ENCODE peak calls at places on chromosome 11, in six cellular contexts. D, B, R, H, W and E are unnamed samples.
A peak's percentile ranks its signal among the peaks of the same experiment; 100 is the strongest.

GRCh38 chr11:35675901-35676610 is 13.5 kb downstream of the TRIM44 start:
- DNase-seq in D (no peak), B (no peak), R (no peak), H (no peak), W (no peak), E (no peak)

GRCh38 chr11:45182902-45183301 is 36.5 kb downstream of the PRDM11 start:
- DNase-seq in D (no peak), B (no peak), R (no peak), H (no peak), W (no peak), E (no peak)

GRCh38 chr11:35200811-35201341 is 61.9 kb downstream of the CD44 start:
- DNase-seq in D (no peak), B (no peak), R (no peak), H (no peak), W (no peak), E (no peak)

GRCh38 chr11:78336877-78337553 is 80.6 kb downstream of the GAB2 start:
- DNase-seq in D (no peak), B (no peak), R (no peak), H (no peak), W (no peak), E (no peak)

GRCh38 chr11:35237345-35237744 is 98.4 kb downstream of the CD44 start:
- DNase-seq in D (no peak), B (no peak), R (no peak), H (no peak), W (no peak), E (no peak)

GRCh38 chr11:31640611-31641010 is 131.0 kb downstream of the ELP4 start:
- DNase-seq in D (no peak), B (no peak), R (no peak), H (no peak), W (no peak), E (no peak)

GRCh38 chr11:79506734-79507344 is 66.0 kb upstream of the TENM4 start:
- DNase-seq in D (no peak), B (no peak), R (no peak), H (no peak), W (no peak), E (no peak)

GRCh38 chr11:859394-860131 is 16.9 kb downstream of the TSPAN4 start:
- DNase-seq in D (no peak), B (peak; percentile 86), R (no peak), H (peak; percentile 62), W (peak; percentile 83), E (no peak)

GRCh38 chr11:57249384-57250319 is 12.6 kb upstream of the APLNR start:
- DNase-seq in D (no peak), B (peak; percentile 49), R (peak; percentile 58), H (peak; percentile 48), W (no peak), E (peak; percentile 48)

GRCh38 chr11:130737041-130737830 is 179.0 kb downstream of the SNX19 start:
- DNase-seq in D (no peak), B (peak; percentile 17), R (no peak), H (no peak), W (no peak), E (no peak)

GRCh38 chr11:102661040-102661439 is 35.9 kb upstream of the MMP20 start:
- DNase-seq in D (no peak), B (no peak), R (no peak), H (no peak), W (no peak), E (no peak)

GRCh38 chr11:118610220-118610772 is 2.9 kb downstream of the PHLDB1 start:
- DNase-seq in D (peak; percentile 13), B (no peak), R (no peak), H (no peak), W (peak; percentile 57), E (no peak)

GRCh38 chr11:65793144-65793581 is 6.3 kb downstream of the OVOL1 start:
- DNase-seq in D (no peak), B (no peak), R (no peak), H (no peak), W (no peak), E (no peak)

GRCh38 chr11:12556155-12556554 is 118.1 kb upstream of the TEAD1 start:
- DNase-seq in D (no peak), B (no peak), R (no peak), H (no peak), W (peak; percentile 59), E (no peak)

GRCh38 chr11:65855927-65856363 is 2.0 kb downstream of the CFL1 start:
- DNase-seq in D (no peak), B (no peak), R (no peak), H (no peak), W (no peak), E (no peak)

GRCh38 chr11:114077482-114078305 is 18.2 kb downstream of the ZBTB16 start:
- DNase-seq in D (no peak), B (no peak), R (no peak), H (no peak), W (no peak), E (no peak)

GRCh38 chr11:120129570-120129969 is 8.3 kb downstream of the TRIM29 start:
- DNase-seq in D (no peak), B (no peak), R (no peak), H (no peak), W (no peak), E (no peak)

GRCh38 chr11:62552931-62553838 is 6.6 kb upstream of the AHNAK start:
- DNase-seq in D (no peak), B (peak; percentile 79), R (no peak), H (no peak), W (peak; percentile 94), E (no peak)

GRCh38 chr11:22634897-22635629 is 9.4 kb upstream of the FANCF start:
- DNase-seq in D (no peak), B (peak; percentile 89), R (no peak), H (no peak), W (no peak), E (no peak)